ENCODE peak calls at places on chromosome 2, in ten cellular contexts. S is C1 segment of cervical spinal cord; R is stimulated activated CD4-positive, alpha-beta T cell treated with anti-CD3 and anti-CD28 coated beads, Interleukin-15, amount 100 ng/mL, for 1 hour; P is NCI-H1092; Z is hippocampal formation; Y is GM03348; O is H9; H is activated naive CD8-positive, alpha-beta T cell treated with anti-CD3 and anti-CD28 coated beads, Interleukin-2, amount 50 U/mL, for 16 hours; J is A549; V is activated CD4-positive, CD25-positive, alpha-beta regulatory T cell. B is an unnamed sample.

GRCh38 chr2:147628971-147629421 is 215.8 kb upstream of the ACVR2A start:
- DNase-seq in Y (peak), V (no peak), P (no peak), S (no peak), O (no peak), J (no peak), H (no peak), Z (no peak), R (no peak), B (no peak)

GRCh38 chr2:168999668-169000213 is 31.4 kb downstream of the ABCB11 start:
- DNase-seq in J (no peak), V (no peak), Z (no peak), O (no peak), H (no peak), P (no peak), Y (no peak), R (no peak), S (no peak), B (no peak)

GRCh38 chr2:53217250-53217649 is 550.4 kb upstream of the CHAC2 start:
- DNase-seq in S (no peak), O (no peak), H (no peak), V (no peak), J (no peak), R (no peak), P (no peak), Y (no peak), Z (no peak), B (no peak)

GRCh38 chr2:134466141-134466540 is 212.3 kb downstream of the MGAT5 start:
- DNase-seq in S (no peak), O (peak), Y (no peak), R (no peak), V (no peak), J (peak), H (no peak), P (no peak), Z (no peak), B (no peak)

GRCh38 chr2:8743261-8743660 is 61.4 kb downstream of the ID2 start:
- DNase-seq in P (no peak), J (no peak), R (no peak), O (no peak), Y (no peak), Z (no peak), V (no peak), S (no peak), H (no peak), B (no peak)

GRCh38 chr2:47072018-47072691 is 83.0 kb downstream of the STPG4 start:
- DNase-seq in O (peak), V (no peak), P (no peak), Y (peak), R (no peak), Z (peak), H (no peak), S (peak), J (peak), B (peak)

GRCh38 chr2:100178085-100178788 is 35.8 kb upstream of the AFF3 start:
- DNase-seq in Z (no peak), J (peak), R (no peak), H (no peak), P (no peak), S (no peak), Y (no peak), V (no peak), O (peak), B (no peak)

GRCh38 chr2:27959496-27959895 is 69.0 kb downstream of the BABAM2 start:
- DNase-seq in V (no peak), J (peak), Z (peak), P (no peak), O (no peak), H (no peak), R (no peak), S (no peak), Y (no peak), B (peak)

GRCh38 chr2:193124820-193125219 is 930.1 kb upstream of the TMEFF2 start:
- DNase-seq in P (no peak), Y (no peak), Z (no peak), S (no peak), R (no peak), V (no peak), J (no peak), O (no peak), H (no peak), B (no peak)

GRCh38 chr2:217070611-217071010 is 210.7 kb upstream of the TNP1 start:
- DNase-seq in J (no peak), H (no peak), S (no peak), Y (no peak), O (no peak), R (no peak), V (no peak), P (no peak), Z (no peak), B (no peak)

GRCh38 chr2:138414014-138414413 is 87.6 kb upstream of the SPOPL start:
- DNase-seq in R (no peak), J (no peak), Z (no peak), Y (no peak), H (no peak), V (no peak), P (no peak), O (no peak), S (no peak), B (no peak)

GRCh38 chr2:9024575-9024974 is 21.1 kb upstream of the MBOAT2 start:
- DNase-seq in S (no peak), H (no peak), R (no peak), J (no peak), Y (no peak), V (no peak), P (no peak), Z (no peak), O (no peak), B (no peak)

GRCh38 chr2:169462896-169463695 is 16.2 kb upstream of the BBS5 start:
- DNase-seq in H (no peak), Y (peak), R (no peak), J (no peak), P (no peak), V (no peak), S (no peak), O (no peak), Z (no peak), B (no peak)

GRCh38 chr2:85439111-85439477 is 20.6 kb downstream of the SH2D6 start:
- DNase-seq in J (no peak), S (no peak), Z (no peak), R (no peak), H (no peak), V (no peak), P (no peak), O (no peak), Y (no peak), B (no peak)

GRCh38 chr2:46643951-46644350 is 164.6 kb downstream of the TMEM247 start:
- DNase-seq in S (no peak), Z (no peak), J (no peak), H (no peak), R (no peak), P (no peak), V (no peak), O (no peak), Y (no peak), B (no peak)

GRCh38 chr2:239141021-239141760 is 259.6 kb downstream of the HDAC4 start:
- DNase-seq in H (no peak), J (no peak), Z (no peak), O (no peak), S (no peak), P (no peak), Y (no peak), V (no peak), R (no peak), B (no peak)

GRCh38 chr2:28294451-28294850 is 98.2 kb upstream of the FOSL2 start:
- DNase-seq in J (no peak), P (no peak), Z (no peak), S (no peak), R (no peak), Y (peak), V (no peak), O (no peak), H (no peak), B (no peak)

GRCh38 chr2:65349863-65350262 is 82.5 kb downstream of the SPRED2 start:
- DNase-seq in Z (no peak), P (peak), J (no peak), O (no peak), S (no peak), Y (peak), R (no peak), H (no peak), V (no peak), B (no peak)

GRCh38 chr2:173221937-173222594 is 132.6 kb upstream of the CDCA7 start:
- DNase-seq in H (no peak), V (no peak), P (no peak), J (no peak), Y (no peak), Z (no peak), S (no peak), O (no peak), R (no peak), B (no peak)

GRCh38 chr2:100036793-100037192 is 105.6 kb downstream of the AFF3 start:
- DNase-seq in P (peak), V (no peak), Y (no peak), J (no peak), R (no peak), Z (no peak), S (no peak), H (no peak), O (no peak), B (no peak)

GRCh38 chr2:24544456-24545115 is 53.5 kb downstream of the NCOA1 start:
- DNase-seq in H (no peak), P (no peak), S (no peak), Y (no peak), J (no peak), O (no peak), Z (no peak), R (no peak), V (no peak), B (no peak)

GRCh38 chr2:44817673-44818335 is 123.7 kb upstream of the SIX3 start:
- DNase-seq in H (no peak), J (no peak), Z (no peak), Y (no peak), S (no peak), R (no peak), V (no peak), O (no peak), P (no peak), B (no peak)

GRCh38 chr2:62014102-62014501 is 108.6 kb downstream of the COMMD1 start:
- DNase-seq in P (peak), J (peak), H (no peak), R (no peak), S (no peak), O (no peak), V (no peak), Y (peak), Z (peak), B (no peak)

GRCh38 chr2:223779877-223780276 is 57.5 kb downstream of the AP1S3 start:
- DNase-seq in J (peak), P (peak), H (no peak), R (no peak), S (no peak), O (peak), V (no peak), Y (peak), Z (no peak), B (no peak)

GRCh38 chr2:96547751-96548161 is 11.2 kb downstream of the ARID5A start:
- DNase-seq in V (no peak), Z (no peak), O (no peak), P (no peak), J (no peak), R (no peak), Y (no peak), S (no peak), H (no peak), B (no peak)

GRCh38 chr2:121694398-121695178 is 42.1 kb downstream of the NIFK start:
- DNase-seq in R (no peak), Z (no peak), P (no peak), O (no peak), J (no peak), Y (no peak), H (no peak), S (no peak), V (no peak), B (no peak)

GRCh38 chr2:149715005-149715592 is 127.5 kb upstream of the MMADHC start:
- DNase-seq in H (no peak), Z (no peak), J (peak), O (peak), S (no peak), R (no peak), V (no peak), P (no peak), Y (peak), B (no peak)

GRCh38 chr2:215931256-215931903 is 82.0 kb downstream of the MREG start:
- DNase-seq in Y (peak), Z (peak), P (peak), S (no peak), O (no peak), V (peak), J (peak), H (peak), R (peak), B (peak)

GRCh38 chr2:48651127-48651526 is 33.5 kb downstream of the GTF2A1L start:
- DNase-seq in V (no peak), Z (no peak), P (no peak), H (no peak), J (no peak), Y (peak), R (no peak), O (no peak), S (no peak), B (no peak)

GRCh38 chr2:239151201-239152131 is 249.4 kb downstream of the HDAC4 start:
- DNase-seq in J (no peak), P (no peak), R (no peak), Y (no peak), O (peak), H (no peak), S (no peak), Z (no peak), V (no peak), B (no peak)

GRCh38 chr2:238305092-238305862 is 15.0 kb upstream of the TRAF3IP1 start:
- DNase-seq in H (no peak), R (no peak), P (no peak), V (no peak), Y (no peak), S (no peak), Z (no peak), J (peak), O (no peak), B (no peak)

GRCh38 chr2:67130526-67131309 is 266.4 kb upstream of the ETAA1 start:
- DNase-seq in H (no peak), R (no peak), J (no peak), O (no peak), P (no peak), V (no peak), Y (no peak), S (no peak), Z (no peak), B (no peak)

GRCh38 chr2:30149513-30149912 is 2.7 kb downstream of the YPEL5 start:
- DNase-seq in O (peak), S (no peak), H (no peak), Z (no peak), J (no peak), V (no peak), R (no peak), Y (no peak), P (no peak), B (no peak)

GRCh38 chr2:224412064-224412921 is 10.4 kb upstream of the FAM124B start:
- DNase-seq in R (no peak), S (no peak), V (no peak), Z (no peak), J (no peak), O (no peak), Y (peak), H (no peak), P (no peak), B (no peak)

GRCh38 chr2:187008111-187008510 is 159.1 kb upstream of the ZSWIM2 start:
- DNase-seq in P (no peak), Z (no peak), H (no peak), V (no peak), J (no peak), R (no peak), S (no peak), Y (no peak), O (no peak), B (no peak)

GRCh38 chr2:109139002-109139401 is 10.0 kb downstream of the SH3RF3 start:
- DNase-seq in J (no peak), V (no peak), S (no peak), P (no peak), H (no peak), Z (no peak), R (no peak), O (no peak), Y (no peak), B (no peak)

GRCh38 chr2:223815884-223816570 is 21.4 kb downstream of the AP1S3 start:
- DNase-seq in Z (no peak), J (no peak), P (no peak), Y (no peak), V (no peak), O (no peak), R (no peak), H (no peak), S (no peak), B (peak)

B was measured in retina.